ENCODE peak calls at places on chromosomes 3 and 15, in five cellular contexts. C, S, B, A and D are unnamed samples.

GRCh38 chr3:185199671-185200070 is 46.8 kb upstream of the C3orf70 start:
- DNase-seq in C (no peak), S (no peak), B (no peak), A (no peak), D (no peak)

GRCh38 chr3:179322481-179323196 is at the start of gene ZNF639:
- DNase-seq in C (peak; percentile 95), S (peak; percentile 91), B (peak; percentile 92), A (peak; percentile 88), D (peak; percentile 88)

GRCh38 chr3:151686257-151686656 is 47.5 kb upstream of the AADACL2 start:
- DNase-seq in C (no peak), S (no peak), B (no peak), A (no peak), D (no peak)

GRCh38 chr3:71581981-71582611 is 1.4 kb downstream of the FOXP1 start:
- DNase-seq in C (peak; percentile 80), S (peak; percentile 31), B (peak; percentile 76), A (peak; percentile 85), D (peak; percentile 79)

GRCh38 chr3:62372621-62373041 is 719 bp downstream of the FEZF2 start:
- DNase-seq in C (no peak), S (no peak), B (no peak), A (no peak), D (no peak)

GRCh38 chr15:48645558-48646330 is at the start of gene FBN1:
- DNase-seq in C (peak; percentile 9), S (no peak), B (peak; percentile 84), A (peak; percentile 82), D (no peak)

GRCh38 chr3:11655188-11655928 is 11.6 kb upstream of the VGLL4 start:
- DNase-seq in C (no peak), S (no peak), B (no peak), A (no peak), D (no peak)

GRCh38 chr3:149971403-149972075 is 844 bp upstream of the PFN2 start:
- DNase-seq in C (peak; percentile 57), S (peak; percentile 69), B (peak; percentile 84), A (peak; percentile 78), D (no peak)

GRCh38 chr3:48432411-48433371 is 2.8 kb upstream of the PLXNB1 start:
- DNase-seq in C (no peak), S (no peak), B (no peak), A (no peak), D (no peak)